ENCODE peak calls at places on chromosomes 16 and 17, in ten cellular contexts. T is prostate gland, S is adrenal gland, Z is A549, U is H1, D is breast epithelium, B is tibial nerve, G is heart left ventricle, C is uterus, L is ovary. O is an unnamed sample.

GRCh38 chr17:281365-281999 is 71.1 kb downstream of the RPH3AL start:
- DNase-seq in D (no peak), G (peak; percentile 12), L (no peak), T (no peak), U (no peak), B (no peak), S (no peak), Z (no peak), C (peak; percentile 3), O (no peak)

GRCh38 chr17:14373587-14374259 is 72.8 kb downstream of the HS3ST3B1 start:
- DNase-seq in D (no peak), S (no peak), G (no peak), C (no peak), T (no peak), L (no peak), B (no peak), Z (no peak), U (no peak), O (no peak)

GRCh38 chr17:78940708-78941107 is 15.5 kb upstream of the TIMP2 start:
- DNase-seq in D (no peak), T (no peak), C (no peak), L (no peak), Z (no peak), S (no peak), G (no peak), B (no peak), U (peak; percentile 63), O (no peak)

GRCh38 chr17:48052956-48053757 is 5.0 kb downstream of the NFE2L1 start:
- DNase-seq in L (peak; percentile 81), T (peak; percentile 20), C (peak; percentile 83), G (peak; percentile 94), D (peak; percentile 65), S (peak; percentile 86), Z (no peak), U (no peak), B (peak; percentile 78), O (peak; percentile 99)

GRCh38 chr17:27469256-27469655 is 13.0 kb downstream of the KSR1 start:
- DNase-seq in U (no peak), S (no peak), Z (no peak), B (no peak), D (no peak), L (no peak), T (no peak), G (no peak), C (no peak), O (no peak)

GRCh38 chr17:46020023-46020735 is 21.1 kb downstream of the STH start:
- DNase-seq in D (no peak), L (no peak), B (no peak), S (no peak), C (no peak), U (no peak), T (no peak), Z (no peak), G (no peak), O (no peak)

GRCh38 chr17:37466471-37466870 is 23.2 kb upstream of the DUSP14 start:
- DNase-seq in S (no peak), G (no peak), T (no peak), C (no peak), L (no peak), B (no peak), Z (no peak), U (no peak), D (no peak), O (no peak)

GRCh38 chr16:30758988-30759461 is 2.8 kb downstream of the CFAP119 start:
- DNase-seq in G (no peak), B (no peak), D (no peak), Z (no peak), U (no peak), T (no peak), C (no peak), L (no peak), S (no peak), O (peak; percentile 16)

GRCh38 chr16:68375801-68376536 is 65.2 kb downstream of the PRMT7 start:
- DNase-seq in B (no peak), D (no peak), L (no peak), T (no peak), G (peak; percentile 9), U (no peak), C (no peak), Z (no peak), S (no peak), O (no peak)

GRCh38 chr17:29176500-29177351 is 3.5 kb downstream of the MYO18A start:
- DNase-seq in D (no peak), Z (peak; percentile 70), L (peak; percentile 74), G (peak; percentile 63), C (peak; percentile 69), B (no peak), T (peak; percentile 71), U (peak; percentile 71), S (peak; percentile 68), O (peak; percentile 86)
- TF ChIP-seq POLR2A in D (no peak), Z (peak; percentile 43), L (no peak), G (no peak), C (no peak), B (no peak), T (peak; percentile 50), U (no peak), S (peak; percentile 67), O (peak; percentile 69)

GRCh38 chr17:29115906-29116651 is 64.1 kb downstream of the MYO18A start:
- DNase-seq in G (no peak), D (no peak), Z (peak; percentile 87), B (no peak), L (no peak), C (no peak), S (no peak), T (no peak), U (peak; percentile 79), O (no peak)
- H3K4me3 ChIP-seq in G (no peak overlapping the region), D (no peak overlapping the region), Z (no peak overlapping the region), B (no peak overlapping the region), L (no peak overlapping the region), C (no peak overlapping the region), S (no peak overlapping the region), T (no peak overlapping the region), U (no peak overlapping the region), O (no peak overlapping the region)

DNA sequence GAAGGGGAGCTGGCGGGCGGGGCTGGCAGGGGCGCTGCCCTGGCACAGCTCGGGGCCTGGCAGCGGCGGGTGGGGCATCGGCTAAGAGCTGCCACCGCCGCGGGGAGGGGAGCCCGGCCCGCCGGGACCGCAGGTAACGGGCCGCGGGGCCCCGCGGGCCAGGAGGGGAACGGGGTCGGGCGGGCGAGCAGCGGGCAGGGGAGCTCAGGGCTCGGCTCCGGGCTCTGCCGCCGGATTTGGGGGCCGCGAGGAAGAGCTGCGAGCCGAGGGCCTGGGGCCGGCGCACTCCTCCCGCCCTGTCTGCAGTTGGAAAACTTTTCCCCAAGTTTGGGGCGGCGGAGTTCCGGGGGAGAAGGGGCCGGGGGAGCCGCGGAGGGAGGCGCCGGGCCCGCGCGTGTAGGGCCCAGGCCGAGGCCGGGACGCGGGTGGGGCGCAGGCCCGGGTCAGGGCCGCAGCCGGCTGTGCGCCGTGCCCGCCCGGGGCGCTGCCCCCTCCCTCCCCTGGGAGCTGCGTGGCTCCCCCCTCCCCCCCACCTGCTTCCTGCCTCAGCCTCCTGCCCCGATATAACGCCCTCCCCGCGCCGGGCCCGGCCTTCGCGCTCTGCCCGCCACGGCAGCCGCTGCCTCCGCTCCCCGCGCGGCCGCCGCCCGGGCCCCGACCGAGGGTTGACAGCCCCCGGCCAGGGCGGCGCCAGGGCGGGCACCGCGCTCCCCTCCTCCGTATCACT is 754 bp downstream of the HIC1 start:
- DNase-seq in T (no peak), S (no peak), U (no peak), Z (no peak), L (peak; percentile 67), G (peak; percentile 42), B (no peak), C (peak; percentile 57), D (no peak), O (no peak)
- H3K4me1 ChIP-seq in T (peaks cover 4% of the 10 kb centered on the region), S (peaks cover 28% of the 10 kb centered on the region), U (peaks cover 20% of the 10 kb centered on the region), Z (peaks cover 5% of the 10 kb centered on the region), L (peaks cover 9% of the 10 kb centered on the region), G (peaks cover 66% of the 10 kb centered on the region), B (peaks cover 84% of the 10 kb centered on the region), C (peaks cover 32% of the 10 kb centered on the region), D (peaks cover 11% of the 10 kb centered on the region), O (peaks cover 26% of the 10 kb centered on the region)

GRCh38 chr17:75908201-75908600 is 3.5 kb upstream of the MRPL38 start:
- DNase-seq in T (no peak), Z (no peak), U (no peak), D (peak; percentile 66), G (peak; percentile 83), L (no peak), C (no peak), S (no peak), B (no peak), O (no peak)

GRCh38 chr17:75902406-75902805 is 2.3 kb downstream of the MRPL38 start:
- DNase-seq in S (no peak), T (no peak), D (no peak), Z (no peak), U (no peak), L (no peak), C (no peak), G (no peak), B (no peak), O (no peak)

GRCh38 chr17:75901727-75902126 is 3.0 kb downstream of the MRPL38 start:
- DNase-seq in S (no peak), C (no peak), L (no peak), T (no peak), Z (no peak), B (no peak), G (no peak), U (no peak), D (no peak), O (no peak)

GRCh38 chr17:75906143-75906884 is 1.6 kb upstream of the MRPL38 start:
- DNase-seq in B (no peak), Z (no peak), C (no peak), G (no peak), S (no peak), L (no peak), T (no peak), D (no peak), U (no peak), O (no peak)

GRCh38 chr17:75904749-75905521 is at the start of gene MRPL38:
- DNase-seq in C (peak; percentile 91), G (peak; percentile 94), B (peak; percentile 78), L (peak; percentile 93), Z (peak; percentile 97), S (peak; percentile 94), T (peak; percentile 94), U (peak; percentile 98), D (peak; percentile 94), O (peak; percentile 85)
- TF ChIP-seq POLR2A in C (peak; percentile 80), G (no peak), B (peak; percentile 35), L (peak; percentile 66), Z (peak; percentile 92), S (peak; percentile 88), T (peak; percentile 76), U (peak; percentile 71), D (no peak), O (peak; percentile 67)

GRCh38 chr17:39782481-39782880 is 44.7 kb downstream of the GRB7 start:
- DNase-seq in C (no peak), U (no peak), L (no peak), D (no peak), T (no peak), B (no peak), S (no peak), Z (no peak), G (no peak), O (no peak)
- H3K4me3 ChIP-seq in C (no peak overlapping the region), U (no peak overlapping the region), L (no peak overlapping the region), D (no peak overlapping the region), T (no peak overlapping the region), B (no peak overlapping the region), S (no peak overlapping the region), Z (no peak overlapping the region), G (no peak overlapping the region), O (no peak overlapping the region)

GRCh38 chr17:32493581-32494513 is 7.1 kb downstream of the CDK5R1 start:
- DNase-seq in U (no peak), C (no peak), G (no peak), B (no peak), Z (no peak), T (no peak), L (no peak), D (no peak), S (no peak), O (no peak)
- H3K4me1 ChIP-seq in U (peaks cover 20% of the 10 kb centered on the region), C (peaks cover 7% of the 10 kb centered on the region), G (peaks cover 23% of the 10 kb centered on the region), B (peaks cover 13% of the 10 kb centered on the region), Z (peaks cover 12% of the 10 kb centered on the region), T (no peaks in the 10 kb centered on the region), L (peaks cover 14% of the 10 kb centered on the region), D (no peaks in the 10 kb centered on the region), S (peaks cover 22% of the 10 kb centered on the region), O (peaks cover 31% of the 10 kb centered on the region)